ENCODE peak calls at places on chromosomes 6 and 20, in nine cellular contexts. L is LHCN-M2; K is T-cell; U is T-helper 2 cell; A is EL; Q is activated CD4-positive, alpha-beta T cell treated with anti-CD3 and anti-CD28 coated beads, Interleukin-2, amount 10 ng/mL, durations not matched to agents 7 days and 5 days; H is HS-27A; G is vagina; B is OCI-LY7. Z is an unnamed sample.

GRCh38 chr6:82322386-82322785 is 41.2 kb upstream of the TPBG start:
- DNase-seq in L (no peak), U (no peak), Q (no peak), K (no peak), B (no peak), H (no peak), G (no peak), A (no peak), Z (no peak)

GRCh38 chr6:6538301-6538700 is 50.2 kb upstream of the LY86 start:
- DNase-seq in A (no peak), G (no peak), Q (no peak), K (no peak), B (no peak), H (no peak), L (no peak), U (no peak), Z (no peak)

GRCh38 chr6:15441215-15441868 is 195.5 kb downstream of the JARID2 start:
- DNase-seq in H (no peak), G (no peak), B (peak; percentile 59), A (peak; percentile 81), L (peak; percentile 73), Q (peak; percentile 49), K (no peak), U (no peak), Z (peak; percentile 33)

GRCh38 chr20:60695223-60695622 is 556.8 kb upstream of the CDH4 start:
- DNase-seq in Q (no peak), B (no peak), L (peak; percentile 9), U (no peak), A (peak; percentile 64), K (no peak), H (no peak), G (no peak), Z (no peak)

GRCh38 chr6:144582939-144583613 is 297.9 kb downstream of the UTRN start:
- DNase-seq in K (peak; percentile 13), U (peak; percentile 9), Q (peak; percentile 74), L (peak; percentile 36), A (peak; percentile 34), G (no peak), H (no peak), B (peak; percentile 63), Z (no peak)

GRCh38 chr6:97026298-97026697 is 101.8 kb downstream of the KLHL32 start:
- DNase-seq in B (no peak), H (no peak), U (no peak), Q (no peak), G (no peak), A (no peak), K (no peak), L (no peak), Z (peak; percentile 49)

GRCh38 chr6:167476844-167477595 is 152.1 kb downstream of the TTLL2 start:
- DNase-seq in A (no peak), U (no peak), G (no peak), H (no peak), B (no peak), Q (no peak), L (no peak), K (no peak), Z (no peak)

GRCh38 chr6:155913816-155914215 is 458.2 kb upstream of the NOX3 start:
- DNase-seq in U (no peak), H (no peak), A (no peak), L (no peak), G (no peak), Q (no peak), B (no peak), K (no peak), Z (no peak)

GRCh38 chr6:128981716-128982115 is 98.8 kb downstream of the LAMA2 start:
- DNase-seq in A (peak; percentile 3), B (no peak), U (no peak), L (peak; percentile 7), H (no peak), G (no peak), Q (no peak), K (no peak), Z (no peak)

GRCh38 chr6:153001767-153002612 is 519 bp downstream of the MTRF1L start:
- DNase-seq in K (no peak), A (peak; percentile 31), U (no peak), G (no peak), H (no peak), L (no peak), B (peak; percentile 29), Q (peak; percentile 9), Z (no peak)

GRCh38 chr6:151451950-151452749 is at the start of gene RMND1:
- DNase-seq in H (peak; percentile 99), B (peak; percentile 100), K (peak; percentile 99), A (peak; percentile 100), G (peak; percentile 98), L (peak; percentile 100), U (peak; percentile 97), Q (peak; percentile 100), Z (peak; percentile 96)

GRCh38 chr20:760751-761417 is 7.4 kb downstream of the SLC52A3 start:
- DNase-seq in L (no peak), A (peak; percentile 20), B (peak; percentile 48), G (no peak), K (peak; percentile 22), H (no peak), Q (peak; percentile 17), U (no peak), Z (no peak)

GRCh38 chr6:28816909-28817807 is 106.6 kb downstream of the TRIM27 start:
- DNase-seq in B (no peak), K (no peak), G (no peak), A (peak; percentile 90), L (peak; percentile 84), U (no peak), H (peak; percentile 87), Q (no peak), Z (no peak)

GRCh38 chr6:106488494-106489369 is 128.2 kb downstream of the CRYBG1 start:
- DNase-seq in K (no peak), G (no peak), U (no peak), A (peak; percentile 29), B (no peak), L (peak; percentile 77), H (no peak), Q (no peak), Z (no peak)

GRCh38 chr6:158207452-158207788 is 39.3 kb downstream of the GTF2H5 start:
- DNase-seq in K (no peak), H (no peak), A (peak; percentile 48), L (peak; percentile 53), Q (peak; percentile 73), G (no peak), U (no peak), B (no peak), Z (no peak)

GRCh38 chr6:31386977-31387376 is 16.4 kb upstream of the MICA start:
- DNase-seq in K (no peak), B (no peak), H (no peak), A (no peak), G (no peak), L (no peak), Q (no peak), U (no peak), Z (no peak)

GRCh38 chr6:26521485-26522391 is 16.4 kb upstream of the HMGN4 start:
- DNase-seq in B (peak; percentile 85), U (peak; percentile 29), K (peak; percentile 44), Q (peak; percentile 46), A (peak; percentile 84), G (no peak), H (peak; percentile 64), L (peak; percentile 65), Z (no peak)

GRCh38 chr6:6843057-6843627 is 254.6 kb downstream of the LY86 start:
- DNase-seq in K (no peak), G (no peak), H (no peak), U (no peak), Q (no peak), L (peak; percentile 9), B (no peak), A (peak; percentile 60), Z (no peak)

GRCh38 chr20:53736122-53736756 is 142.6 kb upstream of the ZNF217 start:
- DNase-seq in A (no peak), U (no peak), K (no peak), Q (no peak), B (no peak), L (peak; percentile 51), G (no peak), H (no peak), Z (no peak)

GRCh38 chr6:150142304-150142656 is 564 bp upstream of the PPP1R14C start:
- DNase-seq in L (peak; percentile 7), G (no peak), K (no peak), Q (no peak), H (no peak), A (peak; percentile 36), U (no peak), B (no peak), Z (no peak)

GRCh38 chr6:34132486-34133185 is 13.3 kb downstream of the GRM4 start:
- DNase-seq in Q (peak; percentile 69), B (peak; percentile 52), G (no peak), A (no peak), U (no peak), K (peak; percentile 41), L (peak; percentile 36), H (no peak), Z (no peak)

GRCh38 chr6:44034931-44035345 is 92.3 kb downstream of the MRPL14 start:
- DNase-seq in U (no peak), L (peak; percentile 50), B (no peak), K (no peak), H (no peak), A (no peak), G (no peak), Q (no peak), Z (no peak)

GRCh38 chr6:111777357-111777756 is 95.9 kb downstream of the FYN start:
- DNase-seq in U (no peak), Q (no peak), H (no peak), L (peak; percentile 50), K (no peak), G (peak; percentile 6), B (no peak), A (no peak), Z (no peak)

GRCh38 chr20:64238851-64239387 is 16.6 kb upstream of the PCMTD2 start:
- DNase-seq in H (no peak), G (no peak), Q (no peak), L (no peak), B (no peak), A (no peak), K (no peak), U (no peak), Z (no peak)

GRCh38 chr6:38179300-38179699 is 359.8 kb downstream of the ZFAND3 start:
- DNase-seq in G (no peak), U (no peak), A (no peak), H (no peak), Q (no peak), L (no peak), K (no peak), B (no peak), Z (peak; percentile 16)

GRCh38 chr6:130945401-130945919 is 117.6 kb downstream of the EPB41L2 start:
- DNase-seq in B (no peak), L (no peak), H (no peak), K (no peak), Q (no peak), A (no peak), U (no peak), G (no peak), Z (no peak)

GRCh38 chr6:35080016-35080680 is 61.0 kb downstream of the TCP11 start:
- DNase-seq in L (no peak), H (no peak), A (no peak), G (no peak), Q (no peak), B (no peak), U (no peak), K (no peak), Z (no peak)

GRCh38 chr6:157265630-157266029 is 57.7 kb downstream of the TMEM242 start:
- DNase-seq in B (no peak), H (no peak), A (no peak), U (no peak), L (no peak), K (no peak), G (no peak), Q (no peak), Z (peak; percentile 9)

GRCh38 chr6:148239777-148240462 is 102.7 kb upstream of the SASH1 start:
- DNase-seq in B (no peak), G (no peak), H (no peak), U (no peak), L (no peak), A (peak; percentile 22), K (no peak), Q (no peak), Z (no peak)

GRCh38 chr6:17907467-17908229 is 79.8 kb downstream of the KIF13A start:
- DNase-seq in H (peak; percentile 95), Q (no peak), K (no peak), U (no peak), B (no peak), G (no peak), A (peak; percentile 98), L (peak; percentile 99), Z (no peak)

GRCh38 chr6:33949877-33950831 is 146.4 kb upstream of the MLN start:
- DNase-seq in L (no peak), A (no peak), B (peak; percentile 12), H (no peak), G (no peak), Q (no peak), U (no peak), K (no peak), Z (peak; percentile 98)